ENCODE peak calls at places on chromosomes 16 and 17, in eight cellular contexts. F is glutamatergic neuron; D is GM03348; H is CD8-positive, alpha-beta memory T cell; K is PC-9; Q is GM19239; C is stimulated activated CD4-positive, alpha-beta T cell treated with anti-CD3 and anti-CD28 coated beads, Interleukin-2, amount 100 ng/mL, for 48 hours; V is NCI-H748 treated with DMSO at 0.1 percent for 48 hours. S is an unnamed sample.

GRCh38 chr17:31371511-31372097 is 19.9 kb upstream of the RAB11FIP4 start:
- DNase-seq in F (no peak), D (peak; percentile 31), H (no peak), K (no peak), Q (no peak), C (no peak), V (no peak), S (peak; percentile 27)

GRCh38 chr16:85137323-85138072 is 25.2 kb upstream of the CIBAR2 start:
- DNase-seq in F (peak; percentile 49), D (peak; percentile 97), H (no peak), K (peak; percentile 82), Q (no peak), C (no peak), V (no peak), S (peak; percentile 98)

GRCh38 chr16:14069818-14070217 is 1.3 kb upstream of the MRTFB start:
- DNase-seq in F (no peak), D (no peak), H (no peak), K (no peak), Q (no peak), C (no peak), V (no peak), S (no peak)

GRCh38 chr17:50177476-50177875 is 11.7 kb downstream of the SGCA start:
- DNase-seq in F (no peak), D (no peak), H (no peak), K (no peak), Q (no peak), C (no peak), V (no peak), S (no peak)

GRCh38 chr17:66715076-66715675 is 119.7 kb upstream of the CACNG5 start:
- DNase-seq in F (no peak), D (no peak), H (no peak), K (no peak), Q (no peak), C (no peak), V (no peak), S (no peak)

GRCh38 chr17:4881761-4882555 is 17.4 kb upstream of the C17orf107 start:
- DNase-seq in F (peak; percentile 75), D (peak; percentile 61), H (peak; percentile 64), K (peak; percentile 76), Q (peak; percentile 63), C (peak; percentile 64), V (peak; percentile 61), S (peak; percentile 66)

GRCh38 chr17:17041018-17041521 is 1.2 kb upstream of the MPRIP start:
- DNase-seq in F (peak; percentile 79), D (peak; percentile 52), H (no peak), K (no peak), Q (no peak), C (no peak), V (no peak), S (peak; percentile 49)

GRCh38 chr16:28826141-28826540 is 3.3 kb downstream of the ATXN2L start:
- DNase-seq in F (no peak), D (no peak), H (no peak), K (no peak), Q (no peak), C (no peak), V (no peak), S (peak; percentile 15)

GRCh38 chr16:16052916-16053315 is 103.5 kb downstream of the ABCC1 start:
- DNase-seq in F (no peak), D (no peak), H (no peak), K (no peak), Q (no peak), C (no peak), V (no peak), S (no peak)

GRCh38 chr17:77741109-77741508 is 217.4 kb upstream of the TNRC6C start:
- DNase-seq in F (no peak), D (no peak), H (peak; percentile 38), K (no peak), Q (no peak), C (peak; percentile 34), V (no peak), S (no peak)

GRCh38 chr17:41792835-41793748 is 6.6 kb upstream of the JUP start:
- DNase-seq in F (no peak), D (peak; percentile 71), H (no peak), K (peak; percentile 91), Q (no peak), C (no peak), V (no peak), S (peak; percentile 52)

GRCh38 chr17:57670769-57671545 is 74.1 kb downstream of the CCDC182 start:
- DNase-seq in F (no peak), D (no peak), H (no peak), K (no peak), Q (no peak), C (no peak), V (no peak), S (no peak)

GRCh38 chr16:12617401-12617819 is 186.3 kb downstream of the CPPED1 start:
- DNase-seq in F (peak; percentile 20), D (no peak), H (no peak), K (no peak), Q (no peak), C (peak; percentile 9), V (no peak), S (no peak)

GRCh38 chr17:62778990-62779681 is 29.0 kb downstream of the MARCHF10 start:
- DNase-seq in F (no peak), D (peak; percentile 84), H (no peak), K (peak; percentile 89), Q (no peak), C (no peak), V (no peak), S (peak; percentile 94)

GRCh38 chr17:73250851-73251640 is 10.6 kb downstream of the CPSF4L start:
- DNase-seq in F (no peak), D (no peak), H (no peak), K (no peak), Q (no peak), C (no peak), V (no peak), S (no peak)

GRCh38 chr17:62906881-62907280 is 59.2 kb upstream of the TANC2 start:
- DNase-seq in F (no peak), D (no peak), H (no peak), K (no peak), Q (no peak), C (no peak), V (no peak), S (no peak)

GRCh38 chr16:89826531-89827382 is 1.5 kb upstream of the SPIRE2 start:
- DNase-seq in F (no peak), D (no peak), H (no peak), K (peak; percentile 54), Q (no peak), C (no peak), V (no peak), S (no peak)